ENCODE peak calls at places on chromosome 7, in eight cellular contexts. One of them, this sample, is unnamed.

GRCh38 chr7:148882668-148883232 is 1.3 kb downstream of the EZH2 start:
- DNase-seq in choroid plexus epithelial cell: no peak
- DNase-seq in stomach: no peak
- DNase-seq in HFF-Myc: no peak
- DNase-seq in tibial nerve: no peak
- DNase-seq in mesothelial cell of epicardium: no peak
- DNase-seq in psoas muscle: no peak
- DNase-seq in neural crest cell: no peak
- DNase-seq in this sample: no peak

GRCh38 chr7:122300607-122301079 is 3.9 kb downstream of the FEZF1 start:
- DNase-seq in HFF-Myc: no peak
- DNase-seq in tibial nerve: no peak
- DNase-seq in mesothelial cell of epicardium: no peak
- DNase-seq in choroid plexus epithelial cell: no peak
- DNase-seq in psoas muscle: no peak
- DNase-seq in neural crest cell: no peak
- DNase-seq in stomach: no peak
- DNase-seq in this sample: no peak

GRCh38 chr7:123677316-123677715 is 21.6 kb downstream of the LMOD2 start:
- DNase-seq in mesothelial cell of epicardium: no peak
- DNase-seq in choroid plexus epithelial cell: no peak
- DNase-seq in psoas muscle: no peak
- DNase-seq in HFF-Myc: no peak
- DNase-seq in tibial nerve: no peak
- DNase-seq in neural crest cell: no peak
- DNase-seq in stomach: no peak
- DNase-seq in this sample: no peak

GRCh38 chr7:148905093-148905666 is 21.1 kb upstream of the EZH2 start:
- DNase-seq in psoas muscle: no peak
- DNase-seq in tibial nerve: no peak
- DNase-seq in mesothelial cell of epicardium: no peak
- DNase-seq in stomach: no peak
- DNase-seq in choroid plexus epithelial cell: no peak
- DNase-seq in neural crest cell: no peak
- DNase-seq in HFF-Myc: no peak
- DNase-seq in this sample: no peak

GRCh38 chr7:101156277-101156676 is 2.0 kb downstream of the AP1S1 start:
- DNase-seq in HFF-Myc: no peak
- DNase-seq in choroid plexus epithelial cell: peak
- DNase-seq in neural crest cell: no peak
- DNase-seq in psoas muscle: no peak
- DNase-seq in tibial nerve: no peak
- DNase-seq in stomach: no peak
- DNase-seq in mesothelial cell of epicardium: no peak
- DNase-seq in this sample: no peak

GRCh38 chr7:30707391-30708351 is 25.4 kb upstream of the CRHR2 start:
- DNase-seq in stomach: no peak
- DNase-seq in psoas muscle: peak
- DNase-seq in mesothelial cell of epicardium: no peak
- DNase-seq in HFF-Myc: no peak
- DNase-seq in choroid plexus epithelial cell: no peak
- DNase-seq in neural crest cell: no peak
- DNase-seq in tibial nerve: peak
- DNase-seq in this sample: no peak

GRCh38 chr7:149686449-149686848 is 86.9 kb downstream of the ZNF467 start:
- DNase-seq in psoas muscle: no peak
- DNase-seq in stomach: no peak
- DNase-seq in mesothelial cell of epicardium: no peak
- DNase-seq in choroid plexus epithelial cell: no peak
- DNase-seq in HFF-Myc: no peak
- DNase-seq in tibial nerve: no peak
- DNase-seq in neural crest cell: no peak
- DNase-seq in this sample: no peak

GRCh38 chr7:30595461-30596042 is 874 bp downstream of the GARS1 start:
- DNase-seq in tibial nerve: peak
- DNase-seq in neural crest cell: no peak
- DNase-seq in psoas muscle: no peak
- DNase-seq in choroid plexus epithelial cell: peak
- DNase-seq in mesothelial cell of epicardium: no peak
- DNase-seq in stomach: no peak
- DNase-seq in HFF-Myc: no peak
- DNase-seq in this sample: no peak

GRCh38 chr7:30654296-30655090 is 27.8 kb downstream of the CRHR2 start:
- DNase-seq in HFF-Myc: no peak
- DNase-seq in choroid plexus epithelial cell: no peak
- DNase-seq in mesothelial cell of epicardium: no peak
- DNase-seq in tibial nerve: no peak
- DNase-seq in psoas muscle: no peak
- DNase-seq in stomach: peak
- DNase-seq in neural crest cell: no peak
- DNase-seq in this sample: no peak

GRCh38 chr7:6654842-6655610 is 17.9 kb downstream of the ZNF316 start:
- DNase-seq in HFF-Myc: no peak
- DNase-seq in psoas muscle: no peak
- DNase-seq in choroid plexus epithelial cell: no peak
- DNase-seq in tibial nerve: no peak
- DNase-seq in stomach: no peak
- DNase-seq in neural crest cell: no peak
- DNase-seq in mesothelial cell of epicardium: no peak
- DNase-seq in this sample: no peak

GRCh38 chr7:134565643-134566136 is 16.8 kb downstream of the AKR1B15 start:
- DNase-seq in mesothelial cell of epicardium: no peak
- DNase-seq in choroid plexus epithelial cell: peak
- DNase-seq in HFF-Myc: no peak
- DNase-seq in psoas muscle: peak
- DNase-seq in stomach: no peak
- DNase-seq in neural crest cell: no peak
- DNase-seq in tibial nerve: peak
- DNase-seq in this sample: no peak

GRCh38 chr7:66571568-66571967 is 57.1 kb upstream of the KCTD7 start:
- DNase-seq in choroid plexus epithelial cell: no peak
- DNase-seq in stomach: no peak
- DNase-seq in tibial nerve: no peak
- DNase-seq in mesothelial cell of epicardium: no peak
- DNase-seq in psoas muscle: no peak
- DNase-seq in neural crest cell: no peak
- DNase-seq in HFF-Myc: no peak
- DNase-seq in this sample: no peak

GRCh38 chr7:158252081-158252836 is 335.4 kb downstream of the PTPRN2 start:
- DNase-seq in HFF-Myc: no peak
- DNase-seq in tibial nerve: no peak
- DNase-seq in mesothelial cell of epicardium: no peak
- DNase-seq in neural crest cell: no peak
- DNase-seq in stomach: no peak
- DNase-seq in choroid plexus epithelial cell: no peak
- DNase-seq in psoas muscle: peak
- DNase-seq in this sample: no peak

GRCh38 chr7:106140406-106141173 is 28.5 kb upstream of the SYPL1 start:
- DNase-seq in mesothelial cell of epicardium: no peak
- DNase-seq in HFF-Myc: no peak
- DNase-seq in psoas muscle: no peak
- DNase-seq in stomach: no peak
- DNase-seq in choroid plexus epithelial cell: no peak
- DNase-seq in tibial nerve: no peak
- DNase-seq in neural crest cell: no peak
- DNase-seq in this sample: no peak

GRCh38 chr7:43568529-43568928 is 14.4 kb upstream of the STK17A start:
- DNase-seq in psoas muscle: no peak
- DNase-seq in mesothelial cell of epicardium: no peak
- DNase-seq in HFF-Myc: no peak
- DNase-seq in stomach: no peak
- DNase-seq in choroid plexus epithelial cell: peak
- DNase-seq in neural crest cell: no peak
- DNase-seq in tibial nerve: no peak
- DNase-seq in this sample: no peak

GRCh38 chr7:65951837-65952578 is 30.0 kb downstream of the GUSB start:
- DNase-seq in stomach: no peak
- DNase-seq in tibial nerve: no peak
- DNase-seq in neural crest cell: no peak
- DNase-seq in mesothelial cell of epicardium: no peak
- DNase-seq in psoas muscle: no peak
- DNase-seq in HFF-Myc: no peak
- DNase-seq in choroid plexus epithelial cell: peak
- DNase-seq in this sample: no peak

GRCh38 chr7:20784311-20785210 is 2.1 kb downstream of the SP8 start:
- DNase-seq in mesothelial cell of epicardium: no peak
- DNase-seq in psoas muscle: no peak
- DNase-seq in tibial nerve: no peak
- DNase-seq in neural crest cell: no peak
- DNase-seq in stomach: no peak
- DNase-seq in HFF-Myc: no peak
- DNase-seq in choroid plexus epithelial cell: no peak
- DNase-seq in this sample: no peak
- TF ChIP-seq CTCF in mesothelial cell of epicardium: no peak
- TF ChIP-seq CTCF in psoas muscle: no peak
- TF ChIP-seq CTCF in tibial nerve: no peak
- TF ChIP-seq CTCF in neural crest cell: peak
- TF ChIP-seq CTCF in stomach: no peak
- TF ChIP-seq CTCF in HFF-Myc: peak
- TF ChIP-seq CTCF in choroid plexus epithelial cell: no peak
- TF ChIP-seq CTCF in this sample: no peak

GRCh38 chr7:93148135-93148534 is at the start of gene SAMD9L:
- DNase-seq in tibial nerve: no peak
- DNase-seq in HFF-Myc: no peak
- DNase-seq in stomach: no peak
- DNase-seq in psoas muscle: no peak
- DNase-seq in neural crest cell: no peak
- DNase-seq in mesothelial cell of epicardium: no peak
- DNase-seq in choroid plexus epithelial cell: peak
- DNase-seq in this sample: no peak

GRCh38 chr7:93147358-93147757 is 827 bp downstream of the SAMD9L start:
- DNase-seq in neural crest cell: no peak
- DNase-seq in mesothelial cell of epicardium: no peak
- DNase-seq in HFF-Myc: no peak
- DNase-seq in stomach: peak
- DNase-seq in tibial nerve: peak
- DNase-seq in psoas muscle: no peak
- DNase-seq in choroid plexus epithelial cell: peak
- DNase-seq in this sample: peak

GRCh38 chr7:93146465-93147127 is 1.6 kb downstream of the SAMD9L start:
- DNase-seq in tibial nerve: no peak
- DNase-seq in stomach: no peak
- DNase-seq in HFF-Myc: no peak
- DNase-seq in psoas muscle: no peak
- DNase-seq in neural crest cell: no peak
- DNase-seq in mesothelial cell of epicardium: no peak
- DNase-seq in choroid plexus epithelial cell: peak
- DNase-seq in this sample: no peak

GRCh38 chr7:93148727-93149126 is 542 bp upstream of the SAMD9L start:
- DNase-seq in HFF-Myc: no peak
- DNase-seq in mesothelial cell of epicardium: no peak
- DNase-seq in psoas muscle: no peak
- DNase-seq in neural crest cell: no peak
- DNase-seq in stomach: no peak
- DNase-seq in tibial nerve: no peak
- DNase-seq in choroid plexus epithelial cell: no peak
- DNase-seq in this sample: no peak

GRCh38 chr7:93150200-93150835 is 2.1 kb upstream of the SAMD9L start:
- DNase-seq in stomach: no peak
- DNase-seq in HFF-Myc: no peak
- DNase-seq in mesothelial cell of epicardium: no peak
- DNase-seq in psoas muscle: no peak
- DNase-seq in tibial nerve: no peak
- DNase-seq in neural crest cell: no peak
- DNase-seq in choroid plexus epithelial cell: peak
- DNase-seq in this sample: no peak
- TF ChIP-seq CTCF in stomach: no peak
- TF ChIP-seq CTCF in HFF-Myc: no peak
- TF ChIP-seq CTCF in mesothelial cell of epicardium: no peak
- TF ChIP-seq CTCF in psoas muscle: no peak
- TF ChIP-seq CTCF in tibial nerve: no peak
- TF ChIP-seq CTCF in neural crest cell: no peak
- TF ChIP-seq CTCF in choroid plexus epithelial cell: no peak
- TF ChIP-seq CTCF in this sample: no peak

GRCh38 chr7:116583653-116584052 is 58.8 kb downstream of the CAV1 start:
- DNase-seq in choroid plexus epithelial cell: peak
- DNase-seq in tibial nerve: no peak
- DNase-seq in stomach: no peak
- DNase-seq in HFF-Myc: no peak
- DNase-seq in neural crest cell: no peak
- DNase-seq in psoas muscle: no peak
- DNase-seq in mesothelial cell of epicardium: no peak
- DNase-seq in this sample: no peak
- TF ChIP-seq CTCF in choroid plexus epithelial cell: no peak
- TF ChIP-seq CTCF in tibial nerve: no peak
- TF ChIP-seq CTCF in stomach: no peak
- TF ChIP-seq CTCF in HFF-Myc: no peak
- TF ChIP-seq CTCF in neural crest cell: no peak
- TF ChIP-seq CTCF in psoas muscle: no peak
- TF ChIP-seq CTCF in mesothelial cell of epicardium: no peak
- TF ChIP-seq CTCF in this sample: no peak

DNA sequence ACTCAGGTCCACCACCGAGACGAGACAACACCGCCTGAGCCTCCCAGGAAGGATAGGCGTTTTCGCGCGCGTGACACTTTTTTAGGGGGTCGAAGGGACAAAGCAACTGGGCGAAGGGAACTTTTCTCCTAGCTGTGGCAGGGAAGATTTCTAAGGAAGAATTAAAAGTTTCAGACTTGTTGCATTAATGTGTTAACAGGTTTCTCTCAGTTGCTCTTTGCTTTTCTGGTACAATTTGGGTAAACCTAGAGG is 1.8 kb downstream of the CDK13 start:
- DNase-seq in stomach: no peak
- DNase-seq in HFF-Myc: no peak
- DNase-seq in neural crest cell: no peak
- DNase-seq in mesothelial cell of epicardium: no peak
- DNase-seq in choroid plexus epithelial cell: no peak
- DNase-seq in tibial nerve: no peak
- DNase-seq in psoas muscle: no peak
- DNase-seq in this sample: no peak
- TF ChIP-seq CTCF in stomach: no peak
- TF ChIP-seq CTCF in HFF-Myc: no peak
- TF ChIP-seq CTCF in neural crest cell: no peak
- TF ChIP-seq CTCF in mesothelial cell of epicardium: no peak
- TF ChIP-seq CTCF in choroid plexus epithelial cell: no peak
- TF ChIP-seq CTCF in tibial nerve: no peak
- TF ChIP-seq CTCF in psoas muscle: no peak
- TF ChIP-seq CTCF in this sample: no peak

DNA sequence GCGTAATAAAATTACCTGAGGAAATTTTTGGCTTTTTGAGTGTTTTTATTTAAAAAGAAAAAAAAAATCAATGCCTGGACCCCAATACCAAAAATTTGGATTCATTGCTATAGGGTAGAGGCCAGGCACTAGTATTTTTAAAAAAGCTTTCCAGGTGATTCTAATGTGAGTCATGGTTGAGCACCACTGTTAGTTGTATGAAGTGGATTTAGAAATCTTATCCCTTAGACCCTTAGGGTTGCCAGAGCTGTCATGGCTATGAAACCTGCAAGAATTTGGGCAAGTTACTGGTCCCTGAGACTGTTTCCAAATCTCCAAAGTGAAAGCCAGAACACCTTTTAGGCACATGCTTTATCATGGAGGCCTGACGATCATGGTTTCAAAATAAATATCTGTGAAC is 262.5 kb downstream of the AHR start:
- DNase-seq in neural crest cell: no peak
- DNase-seq in choroid plexus epithelial cell: no peak
- DNase-seq in mesothelial cell of epicardium: no peak
- DNase-seq in HFF-Myc: no peak
- DNase-seq in stomach: no peak
- DNase-seq in psoas muscle: no peak
- DNase-seq in tibial nerve: no peak
- DNase-seq in this sample: no peak
- TF ChIP-seq CTCF in neural crest cell: no peak
- TF ChIP-seq CTCF in choroid plexus epithelial cell: no peak
- TF ChIP-seq CTCF in mesothelial cell of epicardium: no peak
- TF ChIP-seq CTCF in HFF-Myc: no peak
- TF ChIP-seq CTCF in stomach: no peak
- TF ChIP-seq CTCF in psoas muscle: no peak
- TF ChIP-seq CTCF in tibial nerve: no peak
- TF ChIP-seq CTCF in this sample: no peak

GRCh38 chr7:76302299-76303056 is at the start of gene HSPB1:
- DNase-seq in mesothelial cell of epicardium: no peak
- DNase-seq in neural crest cell: peak
- DNase-seq in tibial nerve: peak
- DNase-seq in HFF-Myc: no peak
- DNase-seq in psoas muscle: peak
- DNase-seq in stomach: peak
- DNase-seq in choroid plexus epithelial cell: peak
- DNase-seq in this sample: peak
- TF ChIP-seq CTCF in mesothelial cell of epicardium: no peak
- TF ChIP-seq CTCF in neural crest cell: no peak
- TF ChIP-seq CTCF in tibial nerve: no peak
- TF ChIP-seq CTCF in HFF-Myc: no peak
- TF ChIP-seq CTCF in psoas muscle: no peak
- TF ChIP-seq CTCF in stomach: no peak
- TF ChIP-seq CTCF in choroid plexus epithelial cell: no peak
- TF ChIP-seq CTCF in this sample: no peak